ENCODE peak calls at places on chromosomes 7 and 10, in five cellular contexts. E is iPS DF 19.7, Z is endothelial cell, I is psoas muscle, N is colonic mucosa. T is an unnamed sample.

GRCh38 chr10:88209837-88210552 is 346.6 kb downstream of the PTEN start:
- DNase-seq in E (no peak), Z (no peak), I (no peak), N (no peak), T (no peak)

GRCh38 chr10:12333382-12334185 is 15.8 kb upstream of the CAMK1D start:
- DNase-seq in E (no peak), Z (no peak), I (peak; percentile 82), N (peak; percentile 26), T (no peak)

GRCh38 chr10:61337741-61338140 is 115.4 kb downstream of the TMEM26 start:
- DNase-seq in E (no peak), Z (no peak), I (no peak), N (no peak), T (no peak)

GRCh38 chr10:122363722-122364463 is 10.6 kb upstream of the PLEKHA1 start:
- DNase-seq in E (no peak), Z (no peak), I (no peak), N (no peak), T (peak; percentile 21)

GRCh38 chr7:20797174-20798080 is 10.7 kb upstream of the SP8 start:
- DNase-seq in E (no peak), Z (no peak), I (no peak), N (peak; percentile 38), T (no peak)

GRCh38 chr10:24132741-24133140 is 76.2 kb upstream of the KIAA1217 start:
- DNase-seq in E (no peak), Z (no peak), I (no peak), N (no peak), T (no peak)

GRCh38 chr10:18738835-18739234 is 79.6 kb downstream of the ARL5B start:
- DNase-seq in E (no peak), Z (no peak), I (no peak), N (no peak), T (no peak)

GRCh38 chr10:22002531-22003110 is 909 bp downstream of the DNAJC1 start:
- DNase-seq in E (no peak), Z (no peak), I (no peak), N (peak; percentile 25), T (no peak)

GRCh38 chr7:18408868-18409267 is 86.7 kb upstream of the HDAC9 start:
- DNase-seq in E (no peak), Z (no peak), I (no peak), N (no peak), T (no peak)

GRCh38 chr10:71736570-71737355 is 17.2 kb upstream of the C10orf105 start:
- DNase-seq in E (no peak), Z (no peak), I (no peak), N (peak; percentile 83), T (no peak)

GRCh38 chr7:43199761-43200160 is 87.3 kb downstream of the HECW1 start:
- DNase-seq in E (no peak), Z (no peak), I (no peak), N (no peak), T (no peak)

GRCh38 chr7:139648941-139649425 is 125.5 kb downstream of the CLEC2L start:
- DNase-seq in E (no peak), Z (no peak), I (no peak), N (no peak), T (no peak)

GRCh38 chr7:99352247-99352646 is 22.3 kb upstream of the ARPC1B start:
- DNase-seq in E (no peak), Z (no peak), I (no peak), N (no peak), T (no peak)

GRCh38 chr10:42975005-42975493 is 101.8 kb upstream of the RET start:
- DNase-seq in E (no peak), Z (no peak), I (peak; percentile 34), N (no peak), T (peak; percentile 39)

GRCh38 chr10:21570761-21571521 is 36.9 kb downstream of the MLLT10 start:
- DNase-seq in E (no peak), Z (no peak), I (no peak), N (no peak), T (no peak)

GRCh38 chr10:34405611-34406462 is 409.3 kb downstream of the PARD3 start:
- DNase-seq in E (no peak), Z (no peak), I (no peak), N (no peak), T (no peak)

GRCh38 chr7:5635461-5636445 is 145.7 kb downstream of the RNF216 start:
- DNase-seq in E (no peak), Z (no peak), I (peak; percentile 15), N (no peak), T (no peak)

GRCh38 chr10:8183241-8183704 is 128.8 kb downstream of the GATA3 start:
- DNase-seq in E (no peak), Z (no peak), I (no peak), N (no peak), T (no peak)

GRCh38 chr10:86871563-86872183 is 85.7 kb downstream of the MMRN2 start:
- DNase-seq in E (peak; percentile 64), Z (no peak), I (no peak), N (no peak), T (no peak)

GRCh38 chr10:131784363-131785120 is 116.3 kb upstream of the PPP2R2D start:
- DNase-seq in E (no peak), Z (no peak), I (no peak), N (no peak), T (peak; percentile 28)

GRCh38 chr7:110835209-110835608 is 255.7 kb upstream of the LRRN3 start:
- DNase-seq in E (no peak), Z (no peak), I (no peak), N (peak; percentile 32), T (no peak)

GRCh38 chr7:157139142-157140117 is 704 bp downstream of the UBE3C start:
- DNase-seq in E (no peak), Z (peak; percentile 63), I (peak; percentile 81), N (peak; percentile 55), T (peak; percentile 69)

GRCh38 chr7:1543826-1544177 is 12.2 kb downstream of the TMEM184A start:
- DNase-seq in E (no peak), Z (no peak), I (peak; percentile 57), N (no peak), T (peak; percentile 45)

GRCh38 chr7:28355553-28356319 is 56.6 kb upstream of the CREB5 start:
- DNase-seq in E (no peak), Z (no peak), I (no peak), N (no peak), T (no peak)

GRCh38 chr10:76033457-76034196 is 602.2 kb downstream of the LRMDA start:
- DNase-seq in E (no peak), Z (no peak), I (no peak), N (no peak), T (peak; percentile 87)

GRCh38 chr10:64234489-64234888 is 713.3 kb downstream of the REEP3 start:
- DNase-seq in E (no peak), Z (no peak), I (no peak), N (no peak), T (no peak)

GRCh38 chr10:33337335-33337854 is 2.9 kb upstream of the NRP1 start:
- DNase-seq in E (no peak), Z (peak; percentile 6), I (no peak), N (peak; percentile 26), T (peak; percentile 45)

GRCh38 chr7:18265611-18266281 is 229.8 kb upstream of the HDAC9 start:
- DNase-seq in E (no peak), Z (no peak), I (no peak), N (no peak), T (no peak)

GRCh38 chr10:124744688-124745055 is 494 bp upstream of the FAM53B start:
- DNase-seq in E (no peak), Z (no peak), I (no peak), N (no peak), T (no peak)

GRCh38 chr10:123132576-123133477 is 2.9 kb upstream of the HMX3 start:
- DNase-seq in E (no peak), Z (peak; percentile 94), I (peak; percentile 90), N (peak; percentile 88), T (peak; percentile 85)

GRCh38 chr7:129224251-129225205 is at the start of gene AHCYL2:
- DNase-seq in E (peak; percentile 97), Z (peak; percentile 97), I (peak; percentile 99), N (peak; percentile 98), T (peak; percentile 98)

GRCh38 chr10:88213206-88213605 is 349.8 kb downstream of the PTEN start:
- DNase-seq in E (no peak), Z (no peak), I (no peak), N (no peak), T (no peak)

GRCh38 chr10:131172433-131172832 is 139.1 kb downstream of the TCERG1L start:
- DNase-seq in E (no peak), Z (no peak), I (no peak), N (no peak), T (no peak)

GRCh38 chr10:132200344-132201110 is 13.8 kb downstream of the DPYSL4 start:
- DNase-seq in E (no peak), Z (no peak), I (peak; percentile 47), N (no peak), T (no peak)

GRCh38 chr10:75432176-75432575 is 752 bp downstream of the LRMDA start:
- DNase-seq in E (no peak), Z (no peak), I (no peak), N (no peak), T (peak; percentile 56)

GRCh38 chr7:50266893-50267386 is 37.6 kb upstream of the IKZF1 start:
- DNase-seq in E (no peak), Z (no peak), I (peak; percentile 62), N (peak; percentile 37), T (no peak)

GRCh38 chr7:114660007-114660406 is 245.4 kb downstream of the FOXP2 start:
- DNase-seq in E (no peak), Z (no peak), I (no peak), N (no peak), T (no peak)

GRCh38 chr7:154919324-154920222 is 83.4 kb downstream of the PAXIP1 start:
- DNase-seq in E (no peak), Z (no peak), I (no peak), N (no peak), T (peak; percentile 8)

T was measured in left lobe of liver.